ENCODE peak calls at places on chromosomes 12 and 14, in ten cellular contexts. N is effector memory CD4-positive, alpha-beta T cell; F is HepG2; V is transverse colon; J is A549; H is colonic mucosa; Y is CD8-positive, alpha-beta T cell; D is heart left ventricle; U is astrocyte; C is gastrocnemius medialis. B is an unnamed sample.

GRCh38 chr12:108832730-108833354 is 24.5 kb downstream of the SSH1 start:
- DNase-seq in N (no peak), F (no peak), V (no peak), J (peak; percentile 50), H (no peak), Y (no peak), D (no peak), U (peak; percentile 97), C (no peak), B (no peak)

GRCh38 chr14:104221636-104222375 is 83.4 kb downstream of the KIF26A start:
- DNase-seq in N (no peak), F (no peak), V (no peak), J (no peak), H (no peak), Y (no peak), D (no peak), U (no peak), C (no peak), B (no peak)

GRCh38 chr14:76537912-76538647 is 162.1 kb downstream of the ESRRB start:
- DNase-seq in N (no peak), F (no peak), V (no peak), J (no peak), H (no peak), Y (no peak), D (no peak), U (no peak), C (no peak), B (no peak)

GRCh38 chr12:93978553-93978952 is 169.8 kb upstream of the PLXNC1 start:
- DNase-seq in N (no peak), F (no peak), V (no peak), J (no peak), H (no peak), Y (no peak), D (no peak), U (peak; percentile 74), C (peak; percentile 42), B (no peak)

GRCh38 chr14:106657460-106657859 is 1131.1 kb downstream of the TMEM121 start:
- DNase-seq in N (peak; percentile 14), F (no peak), V (peak; percentile 46), J (no peak), H (peak; percentile 31), Y (peak; percentile 31), D (no peak), U (no peak), C (no peak), B (no peak)

GRCh38 chr12:46266382-46266791 is 2.5 kb downstream of the SLC38A1 start:
- DNase-seq in N (peak; percentile 36), F (no peak), V (peak; percentile 63), J (peak; percentile 46), H (peak; percentile 58), Y (no peak), D (no peak), U (peak; percentile 30), C (peak; percentile 83), B (no peak)

GRCh38 chr12:11650697-11651281 is 1.3 kb downstream of the ETV6 start:
- DNase-seq in N (no peak), F (peak; percentile 31), V (peak; percentile 15), J (no peak), H (peak; percentile 49), Y (no peak), D (no peak), U (no peak), C (no peak), B (no peak)

GRCh38 chr12:91326043-91327027 is 143.7 kb upstream of the DCN start:
- DNase-seq in N (no peak), F (peak; percentile 34), V (peak; percentile 19), J (peak; percentile 33), H (peak; percentile 69), Y (peak; percentile 0), D (peak; percentile 47), U (peak; percentile 66), C (peak; percentile 12), B (no peak)

GRCh38 chr12:65923228-65923627 is 98.9 kb downstream of the HMGA2 start:
- DNase-seq in N (no peak), F (no peak), V (no peak), J (no peak), H (no peak), Y (no peak), D (no peak), U (no peak), C (no peak), B (no peak)

GRCh38 chr12:43333650-43334043 is 218.4 kb downstream of the ADAMTS20 start:
- DNase-seq in N (no peak), F (no peak), V (no peak), J (no peak), H (no peak), Y (no peak), D (no peak), U (no peak), C (no peak), B (no peak)

GRCh38 chr12:81617915-81618314 is 141.2 kb downstream of the PPFIA2 start:
- DNase-seq in N (no peak), F (no peak), V (no peak), J (no peak), H (no peak), Y (no peak), D (no peak), U (no peak), C (no peak), B (no peak)

GRCh38 chr12:42284157-42284556 is 41.7 kb downstream of the ZCRB1 start:
- DNase-seq in N (no peak), F (no peak), V (no peak), J (no peak), H (no peak), Y (no peak), D (no peak), U (no peak), C (no peak), B (no peak)

GRCh38 chr12:42283739-42284138 is 42.2 kb downstream of the ZCRB1 start:
- DNase-seq in N (no peak), F (no peak), V (no peak), J (no peak), H (no peak), Y (no peak), D (no peak), U (no peak), C (no peak), B (no peak)

GRCh38 chr12:42281844-42282243 is 43.8 kb upstream of the YAF2 start:
- DNase-seq in N (no peak), F (no peak), V (no peak), J (no peak), H (no peak), Y (no peak), D (no peak), U (no peak), C (no peak), B (no peak)

GRCh38 chr12:42282301-42282700 is 43.6 kb downstream of the ZCRB1 start:
- DNase-seq in N (no peak), F (peak; percentile 6), V (no peak), J (no peak), H (no peak), Y (no peak), D (no peak), U (no peak), C (no peak), B (no peak)

GRCh38 chr12:42281281-42281680 is 43.2 kb upstream of the YAF2 start:
- DNase-seq in N (no peak), F (peak; percentile 9), V (no peak), J (no peak), H (no peak), Y (no peak), D (no peak), U (no peak), C (no peak), B (no peak)
- H3K4me1 ChIP-seq in N (no peaks in the 10 kb centered on the region), F (peaks cover 16% of the 10 kb centered on the region), V (no peaks in the 10 kb centered on the region), J (no peaks in the 10 kb centered on the region), H (no peaks in the 10 kb centered on the region), Y (no peaks in the 10 kb centered on the region), D (no peaks in the 10 kb centered on the region), U (no peaks in the 10 kb centered on the region), C (no peaks in the 10 kb centered on the region), B (no peaks in the 10 kb centered on the region)

GRCh38 chr14:101732128-101732527 is 29.4 kb upstream of the PPP2R5C start:
- DNase-seq in N (no peak), F (no peak), V (no peak), J (no peak), H (peak; percentile 19), Y (no peak), D (no peak), U (no peak), C (no peak), B (no peak)
- H3K4me3 ChIP-seq in N (no peak overlapping the region), F (peak overlapping the region; percentile 49), V (no peak overlapping the region), J (no peak overlapping the region), H (no peak overlapping the region), Y (peak overlapping the region; percentile 24), D (peak overlapping the region; percentile 12), U (no peak overlapping the region), C (no peak overlapping the region), B (no peak overlapping the region)

GRCh38 chr14:105588236-105588860 is 62.0 kb downstream of the TMEM121 start:
- DNase-seq in N (no peak), F (no peak), V (peak; percentile 53), J (no peak), H (no peak), Y (no peak), D (no peak), U (no peak), C (no peak), B (peak; percentile 48)

GRCh38 chr14:105581551-105582341 is 55.4 kb downstream of the TMEM121 start:
- DNase-seq in N (no peak), F (no peak), V (peak; percentile 68), J (no peak), H (no peak), Y (no peak), D (no peak), U (no peak), C (no peak), B (peak; percentile 67)

GRCh38 chr14:105578070-105578469 is 51.7 kb downstream of the TMEM121 start:
- DNase-seq in N (no peak), F (no peak), V (no peak), J (no peak), H (no peak), Y (no peak), D (no peak), U (no peak), C (no peak), B (no peak)

GRCh38 chr14:105577339-105577861 is 51.0 kb downstream of the TMEM121 start:
- DNase-seq in N (no peak), F (no peak), V (no peak), J (no peak), H (no peak), Y (no peak), D (no peak), U (no peak), C (no peak), B (no peak)

DNA sequence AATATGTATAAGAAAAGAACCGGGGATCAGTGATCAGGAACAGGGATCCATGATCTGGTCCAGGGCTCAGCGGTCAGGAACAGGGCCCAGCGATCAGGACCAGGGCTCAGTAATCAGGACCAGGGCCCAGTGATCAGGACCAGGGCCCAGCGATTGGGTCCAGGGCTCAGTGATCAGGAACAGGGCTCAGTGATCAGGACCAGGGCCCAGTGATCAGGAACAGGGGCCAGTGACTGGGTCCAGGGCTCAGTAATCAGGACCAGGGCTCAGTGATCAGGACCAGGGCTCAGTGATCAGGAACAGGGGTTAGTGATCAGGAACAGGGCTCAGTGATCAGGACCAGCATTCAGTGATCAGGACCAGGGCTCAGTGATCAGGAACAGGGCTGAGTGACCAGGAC is 56.3 kb downstream of the TMEM121 start:
- DNase-seq in N (no peak), F (peak; percentile 9), V (peak; percentile 7), J (no peak), H (no peak), Y (no peak), D (no peak), U (no peak), C (no peak), B (no peak)
- H3K4me1 ChIP-seq in N (no peaks in the 10 kb centered on the region), F (no peaks in the 10 kb centered on the region), V (no peaks in the 10 kb centered on the region), J (no peaks in the 10 kb centered on the region), H (no peaks in the 10 kb centered on the region), Y (no peaks in the 10 kb centered on the region), D (no peaks in the 10 kb centered on the region), U (no peaks in the 10 kb centered on the region), C (no peaks in the 10 kb centered on the region), B (no peaks in the 10 kb centered on the region)

GRCh38 chr14:85532981-85533820 is 3.3 kb downstream of the FLRT2 start:
- DNase-seq in N (no peak), F (no peak), V (no peak), J (peak; percentile 80), H (peak; percentile 37), Y (no peak), D (peak; percentile 42), U (peak; percentile 78), C (peak; percentile 70), B (peak; percentile 66)
- H3K4me3 ChIP-seq in N (no peak overlapping the region), F (no peak overlapping the region), V (peak overlapping the region; percentile 35), J (peak overlapping the region; percentile 51), H (peak overlapping the region; percentile 24), Y (no peak overlapping the region), D (peak overlapping the region; percentile 60), U (peak overlapping the region; percentile 66), C (peak overlapping the region; percentile 79), B (peak overlapping the region; percentile 53)

B was measured in aorta.